ENCODE peak calls at places on chromosomes 11 and 22, in six cellular contexts. Q, W, U, V, T and H are unnamed samples.

GRCh38 chr11:16587670-16588069 is 150.8 kb upstream of the C11orf58 start:
- DNase-seq in V (no peak), Q (no peak), T (no peak), W (no peak), U (no peak), H (no peak)

GRCh38 chr11:94550513-94550912 is 6.8 kb downstream of the FUT4 start:
- DNase-seq in V (no peak), T (no peak), Q (no peak), U (no peak), W (no peak), H (no peak)

GRCh38 chr22:30186535-30186934 is 60.0 kb downstream of the LIF start:
- DNase-seq in V (no peak), Q (no peak), U (no peak), T (no peak), W (no peak), H (no peak)

GRCh38 chr11:28526406-28526751 is 418.2 kb downstream of the METTL15 start:
- DNase-seq in V (no peak), Q (peak; percentile 29), U (no peak), W (no peak), T (no peak), H (no peak)

GRCh38 chr11:61290905-61291690 is 4.0 kb downstream of the VWCE start:
- DNase-seq in W (no peak), Q (no peak), V (no peak), U (no peak), T (no peak), H (no peak)

GRCh38 chr11:102457865-102458264 is 5.3 kb upstream of the TMEM123 start:
- DNase-seq in W (peak; percentile 85), T (no peak), Q (no peak), V (no peak), U (peak; percentile 55), H (no peak)

GRCh38 chr11:116499396-116500001 is 273.3 kb downstream of the BUD13 start:
- DNase-seq in V (no peak), W (peak; percentile 73), Q (peak; percentile 12), U (peak; percentile 69), T (peak; percentile 76), H (peak; percentile 56)

GRCh38 chr22:40414838-40415505 is 44.6 kb downstream of the SGSM3 start:
- DNase-seq in U (no peak), Q (no peak), V (no peak), W (no peak), T (no peak), H (no peak)

GRCh38 chr11:11078344-11078743 is 220.5 kb upstream of the ZBED5 start:
- DNase-seq in V (no peak), Q (peak; percentile 35), U (peak; percentile 23), T (no peak), W (no peak), H (no peak)

GRCh38 chr22:40552070-40552469 is 84.4 kb downstream of the MRTFA start:
- DNase-seq in W (no peak), V (no peak), T (no peak), Q (no peak), U (no peak), H (no peak)

DNA sequence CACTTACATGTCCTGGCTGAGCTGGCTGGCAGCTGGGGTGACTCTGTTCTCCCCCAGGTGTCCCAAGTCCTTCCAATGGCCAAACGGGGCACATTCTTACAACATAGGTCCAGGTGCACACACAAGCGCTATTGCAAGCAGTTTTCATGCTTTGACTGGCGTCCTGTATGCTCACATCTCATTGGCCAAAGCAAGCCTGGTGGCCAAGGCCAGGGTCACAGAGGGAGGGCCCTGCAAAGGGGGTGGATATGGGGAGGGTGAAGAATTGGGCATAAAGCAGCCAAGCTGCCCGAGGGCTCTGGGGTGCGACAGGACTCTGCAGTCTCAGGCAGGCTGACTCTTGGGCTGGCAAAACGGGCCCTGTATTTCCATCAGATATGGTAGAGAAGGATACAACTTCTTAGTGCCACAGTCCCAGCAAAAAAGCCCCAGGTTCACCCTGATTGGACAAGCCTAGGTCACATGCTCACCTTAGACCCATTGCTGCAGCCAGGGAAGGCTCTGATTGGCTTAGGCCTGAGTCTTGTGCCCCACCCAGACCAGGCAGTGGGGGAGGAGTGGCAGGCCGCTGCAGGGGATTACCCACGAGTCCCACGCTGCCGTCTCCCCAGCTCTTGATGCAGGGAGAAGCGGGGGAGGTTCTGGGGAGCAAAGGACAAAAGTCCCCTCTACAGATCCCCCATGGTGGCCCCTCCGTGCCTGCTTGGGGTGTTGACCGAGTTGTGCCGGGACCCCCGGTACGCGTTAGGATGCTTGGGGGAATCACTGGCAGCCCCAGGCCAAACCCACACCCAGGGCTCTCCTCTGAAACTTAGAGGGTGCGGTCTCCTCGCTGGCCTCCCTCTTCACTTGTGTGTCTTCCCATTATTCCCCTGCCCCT is 110.8 kb downstream of the ARHGAP8 start:
- DNase-seq in W (no peak), U (no peak), V (no peak), T (no peak), Q (no peak), H (no peak)
- H3K4me3 ChIP-seq in W (no peak overlapping the region), U (no peak overlapping the region), V (no peak overlapping the region), T (no peak overlapping the region), Q (no peak overlapping the region), H (no peak overlapping the region)

DNA sequence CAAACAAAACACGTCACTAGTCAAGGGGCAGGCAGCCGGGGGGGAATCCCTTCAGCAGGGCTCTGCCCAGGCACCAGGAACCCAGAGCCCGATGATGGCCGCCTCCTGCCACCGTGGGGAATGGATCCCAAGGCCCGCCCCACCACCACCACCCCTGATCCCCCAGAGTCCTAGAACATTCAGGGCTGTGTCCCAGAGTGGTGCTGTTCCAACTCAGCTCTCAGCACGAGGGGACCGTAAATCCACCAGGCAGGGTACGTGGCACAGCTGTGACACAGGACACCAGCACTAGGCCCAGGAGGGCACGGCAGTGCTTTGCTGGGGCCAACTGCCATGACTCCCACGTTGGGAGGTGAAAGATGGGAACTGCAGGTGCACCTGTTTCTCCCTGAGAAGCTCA is 29.6 kb downstream of the ANO1 start:
- DNase-seq in T (no peak), W (no peak), V (no peak), Q (no peak), U (no peak), H (no peak)
- H3K27me3 ChIP-seq in T (no peaks in the 10 kb centered on the region), W (no peaks in the 10 kb centered on the region), V (no peaks in the 10 kb centered on the region), Q (peaks cover 27% of the 10 kb centered on the region), U (no peaks in the 10 kb centered on the region), H (no peaks in the 10 kb centered on the region)

DNA sequence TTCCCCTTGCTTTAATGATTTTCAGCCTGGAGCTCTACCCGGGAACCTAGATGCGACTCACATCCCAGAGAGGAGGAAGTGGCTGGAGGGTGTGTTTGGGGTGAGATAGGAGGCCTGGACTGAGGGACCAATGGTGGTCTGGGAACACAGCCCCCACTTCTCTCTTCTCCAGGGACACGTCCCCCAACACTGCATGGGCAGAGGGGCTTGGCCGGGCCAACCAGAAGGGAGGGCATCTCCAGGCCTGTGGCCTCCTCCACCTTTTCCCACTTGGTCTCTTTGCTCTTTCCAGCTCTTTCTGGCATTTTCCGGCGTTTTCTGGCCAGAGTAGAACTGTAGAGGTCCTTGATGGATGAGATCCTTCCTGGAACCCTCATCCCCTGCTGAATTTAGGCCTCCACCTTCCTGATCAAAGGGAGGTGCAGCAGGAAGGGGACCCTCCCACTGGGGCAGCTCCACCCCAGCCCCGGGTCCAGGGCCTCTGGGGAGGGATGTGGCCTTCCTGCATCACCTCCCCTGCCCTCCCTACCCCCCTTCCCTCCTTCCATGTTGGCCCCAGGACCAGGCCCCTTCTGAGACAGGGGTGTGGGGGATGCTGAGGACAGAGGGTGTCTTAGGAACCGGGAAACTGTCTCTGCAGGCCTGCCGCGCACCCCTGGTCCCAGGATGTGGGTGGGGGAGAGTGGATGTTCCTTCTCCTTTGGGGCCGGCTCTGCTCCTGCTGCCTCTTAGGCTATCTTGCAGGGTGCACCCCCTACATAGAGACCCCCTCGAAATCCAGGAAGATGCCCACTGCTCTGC is 24.4 kb downstream of the MRGPRG start:
- DNase-seq in W (no peak), Q (no peak), U (no peak), T (no peak), V (no peak), H (no peak)
- H3K9me3 ChIP-seq in W (no peaks in the 10 kb centered on the region), Q (peaks cover 4% of the 10 kb centered on the region), U (no peaks in the 10 kb centered on the region), T (no peaks in the 10 kb centered on the region), V (no peaks in the 10 kb centered on the region), H (no peaks in the 10 kb centered on the region)

DNA sequence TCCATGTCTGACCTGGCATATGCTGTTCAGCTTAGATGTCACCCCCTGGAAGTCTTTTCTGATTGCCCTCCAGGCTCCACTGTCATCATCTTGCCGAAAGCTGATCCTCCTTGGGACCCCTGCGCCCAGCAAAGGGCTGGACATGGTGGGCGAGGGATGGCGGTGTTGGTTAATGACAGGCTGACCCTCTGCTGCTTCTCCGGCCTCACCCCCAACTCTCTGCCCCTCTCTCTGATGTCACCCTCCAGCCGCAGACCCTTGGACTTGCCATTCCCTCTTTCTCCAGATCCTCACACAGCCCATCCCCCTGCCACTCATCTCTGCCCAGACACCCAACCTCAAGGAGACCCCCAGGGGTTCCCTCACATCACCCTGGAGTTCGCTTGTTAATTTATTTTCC is 2.3 kb downstream of the EHBP1L1 start:
- DNase-seq in V (no peak), U (no peak), W (no peak), T (no peak), Q (no peak), H (no peak)
- H3K4me3 ChIP-seq in V (no peak overlapping the region), U (peak overlapping the region; percentile 75), W (no peak overlapping the region), T (peak overlapping the region; percentile 78), Q (no peak overlapping the region), H (no peak overlapping the region)